ENCODE peak calls at places on chromosomes 12 and 14, in six cellular contexts. M is GM12878, F is HepG2, B is upper lobe of left lung, E is K562, X is A549. L is an unnamed sample.
A peak's percentile ranks its signal among the peaks of the same experiment; 100 is the strongest.

GRCh38 chr12:94686834-94687628 is 36.7 kb upstream of the TMCC3 start:
- ATAC-seq in F (no peak), M (no peak), B (no peak), E (no peak), X (no peak), L (no peak)

GRCh38 chr12:27785882-27786570 is 6.0 kb upstream of the MANSC4 start:
- ATAC-seq in X (no peak), F (no peak), E (no peak), B (no peak), M (peak; percentile 71), L (no peak)

GRCh38 chr14:50011242-50011641 is 105.1 kb downstream of the VCPKMT start:
- ATAC-seq in F (no peak), M (no peak), E (no peak), X (no peak), B (no peak), L (no peak)

GRCh38 chr12:3168775-3169221 is 91.6 kb downstream of the TSPAN9 start:
- ATAC-seq in X (peak; percentile 89), B (no peak), F (no peak), M (peak; percentile 65), E (no peak), L (peak; percentile 60)

GRCh38 chr12:24560867-24561266 is 388.0 kb downstream of the BCAT1 start:
- ATAC-seq in B (peak; percentile 31), M (no peak), F (no peak), X (no peak), E (no peak), L (no peak)

GRCh38 chr12:20174776-20175175 is 193.6 kb upstream of the PDE3A start:
- ATAC-seq in X (no peak), B (peak; percentile 30), M (no peak), F (no peak), E (no peak), L (no peak)

GRCh38 chr14:91980157-91980556 is 32.7 kb upstream of the FBLN5 start:
- ATAC-seq in M (peak; percentile 81), B (no peak), E (no peak), F (no peak), X (peak; percentile 99), L (peak; percentile 84)

GRCh38 chr12:90984114-90984513 is 20.7 kb downstream of the EPYC start:
- ATAC-seq in B (no peak), E (no peak), F (no peak), M (no peak), X (no peak), L (no peak)

GRCh38 chr12:93151079-93151759 is 222.1 kb upstream of the EEA1 start:
- ATAC-seq in E (no peak), F (no peak), B (no peak), X (no peak), M (no peak), L (no peak)

GRCh38 chr12:51906452-51907082 is 737 bp upstream of the ACVRL1 start:
- ATAC-seq in M (no peak), F (no peak), E (peak; percentile 10), B (peak; percentile 6), X (no peak), L (peak; percentile 0)

GRCh38 chr12:89328483-89329030 is 23.7 kb downstream of the DUSP6 start:
- ATAC-seq in M (no peak), X (no peak), E (no peak), B (no peak), F (peak; percentile 46), L (peak; percentile 60)

GRCh38 chr14:23695220-23695999 is 59.2 kb downstream of the DHRS2 start:
- ATAC-seq in B (no peak), X (no peak), F (no peak), E (peak; percentile 63), M (no peak), L (peak; percentile 53)

GRCh38 chr12:22624908-22625646 is at the start of gene ETNK1:
- ATAC-seq in X (peak; percentile 95), E (peak; percentile 91), B (peak; percentile 100), F (peak; percentile 98), M (peak; percentile 94), L (peak; percentile 100)
- TF ChIP-seq EP300 in X (no peak), E (no peak), B (no peak), F (no peak), M (no peak), L (no peak)

DNA sequence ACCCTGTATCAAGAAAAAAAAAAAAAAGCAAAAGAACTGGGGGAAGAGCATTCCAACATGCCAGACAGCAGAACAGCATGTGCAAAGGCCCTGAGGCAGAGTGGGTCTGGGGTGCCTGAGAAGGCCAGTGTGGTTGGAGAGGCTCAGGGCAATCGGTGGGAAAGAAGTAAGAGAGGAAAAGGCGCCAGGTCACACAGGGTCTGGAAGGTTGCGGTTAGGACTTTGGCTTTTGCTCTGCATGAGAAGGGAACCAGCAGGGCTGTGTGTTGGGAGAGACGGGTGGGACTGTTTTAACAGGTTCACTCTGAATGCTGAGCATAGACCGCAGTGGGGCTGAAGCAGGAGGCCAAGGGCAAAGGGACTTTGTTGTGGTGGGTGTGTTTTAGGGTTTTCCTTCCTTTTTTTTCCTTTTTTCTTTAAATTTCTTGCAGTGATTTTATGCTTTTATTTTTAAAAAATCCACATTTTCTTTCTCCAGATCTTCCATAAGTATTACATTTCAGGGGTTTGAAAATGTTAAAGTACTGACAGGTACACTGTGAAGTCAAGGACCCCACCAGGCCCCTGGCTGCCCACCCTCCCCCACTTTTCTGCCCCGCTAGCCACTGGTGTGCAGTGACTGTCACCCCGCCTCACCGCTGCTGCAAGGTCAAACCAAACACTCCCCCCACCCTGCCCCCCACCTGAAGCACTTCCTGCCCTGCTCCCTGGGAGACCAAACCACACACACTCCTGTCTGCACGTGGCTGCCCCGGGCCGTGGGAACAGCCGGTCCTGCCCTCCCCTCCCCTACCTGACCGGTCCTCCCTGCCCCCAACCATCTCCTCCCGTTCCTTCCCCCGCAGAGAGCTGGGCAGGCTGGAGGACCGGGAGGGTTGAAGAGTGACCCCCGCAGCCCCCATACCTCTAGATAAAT is 30.0 kb downstream of the DTX1 start:
- ATAC-seq in X (no peak), F (peak; percentile 72), B (no peak), M (peak; percentile 55), E (no peak), L (no peak)
- H3K27ac ChIP-seq in X (no peak overlapping the region), F (no peak overlapping the region), B (no peak overlapping the region), M (peak overlapping the region; percentile 80), E (no peak overlapping the region), L (no peak overlapping the region)

DNA sequence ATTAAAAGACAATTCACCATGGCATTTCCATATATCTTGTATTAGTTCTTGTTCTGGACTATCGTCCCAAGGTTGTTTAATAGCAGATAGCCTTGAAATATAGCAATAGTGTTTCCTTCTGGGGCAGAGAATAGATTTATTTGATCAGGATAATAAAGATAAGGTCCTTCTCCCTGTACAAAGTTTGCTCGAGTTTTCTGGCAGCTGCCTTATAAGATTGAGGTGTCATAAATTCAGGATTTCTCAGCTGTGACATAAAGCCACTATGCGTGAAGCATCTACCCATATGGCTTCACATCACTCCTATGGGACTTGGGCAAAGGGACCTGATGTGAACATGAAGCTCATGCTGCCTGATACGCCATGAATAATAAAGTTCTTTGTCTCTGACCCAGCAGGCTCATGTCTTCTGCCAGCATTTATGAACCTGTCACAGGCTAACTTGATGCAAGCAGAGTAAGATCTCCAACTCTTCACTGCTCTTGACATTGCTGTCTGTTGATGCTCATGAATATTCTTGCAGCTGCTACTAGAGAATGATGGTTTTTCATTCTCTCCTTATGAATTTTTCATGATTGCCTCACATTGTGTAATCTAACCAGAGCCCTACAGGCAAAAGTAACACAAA is 48.8 kb upstream of the CPNE8 start:
- ATAC-seq in M (no peak), B (no peak), F (no peak), E (no peak), X (no peak), L (no peak)
- TF ChIP-seq EP300 in M (no peak), B (no peak), F (no peak), E (no peak), X (no peak), L (no peak)

GRCh38 chr14:103000291-103000921 is 56.9 kb downstream of the CDC42BPB start:
- ATAC-seq in B (no peak), X (no peak), M (no peak), E (peak; percentile 87), F (no peak), L (no peak)

GRCh38 chr14:103001226-103001625 is 56.1 kb downstream of the CDC42BPB start:
- ATAC-seq in B (no peak), F (no peak), X (no peak), E (no peak), M (no peak), L (no peak)

GRCh38 chr14:102999227-102999895 is 58.0 kb downstream of the CDC42BPB start:
- ATAC-seq in M (no peak), F (no peak), X (no peak), E (no peak), B (no peak), L (no peak)

GRCh38 chr14:102996941-102997340 is 60.4 kb downstream of the CDC42BPB start:
- ATAC-seq in F (no peak), M (no peak), X (no peak), E (no peak), B (no peak), L (no peak)

DNA sequence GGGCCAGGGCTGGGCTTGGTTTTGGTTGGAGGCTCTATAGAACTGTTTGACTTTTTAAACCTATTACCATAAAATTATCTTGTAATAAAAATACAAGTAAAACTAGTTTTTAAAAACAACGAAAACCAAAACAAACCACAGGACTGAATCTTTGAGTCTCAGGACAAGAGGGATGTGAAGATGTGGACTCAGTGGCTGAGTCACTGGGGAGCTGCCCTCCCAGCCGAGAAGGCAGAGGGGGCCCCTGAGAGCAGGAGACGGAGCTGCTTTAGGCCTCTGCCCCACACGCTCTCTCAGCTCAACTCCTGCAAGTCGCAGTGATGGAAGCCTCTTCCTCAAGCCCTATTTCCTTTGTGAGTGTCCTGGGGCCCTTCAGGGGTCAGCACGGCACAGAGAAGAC is 59.0 kb downstream of the CDC42BPB start:
- ATAC-seq in F (no peak), M (no peak), E (no peak), B (no peak), X (no peak), L (no peak)
- H3K27ac ChIP-seq in F (no peak overlapping the region), M (no peak overlapping the region), E (no peak overlapping the region), B (no peak overlapping the region), X (no peak overlapping the region), L (no peak overlapping the region)

GRCh38 chr12:47832263-47832933 is 12.7 kb upstream of the HDAC7 start:
- ATAC-seq in X (no peak), E (no peak), F (no peak), M (peak; percentile 76), B (no peak), L (no peak)

GRCh38 chr12:47828008-47828966 is 8.6 kb upstream of the HDAC7 start:
- ATAC-seq in B (no peak), X (no peak), F (no peak), M (peak; percentile 14), E (peak; percentile 17), L (peak; percentile 54)

GRCh38 chr12:47825239-47825639 is 5.5 kb upstream of the HDAC7 start:
- ATAC-seq in E (no peak), X (no peak), B (peak; percentile 85), M (no peak), F (no peak), L (peak; percentile 37)

GRCh38 chr12:47829584-47829983 is 9.9 kb upstream of the HDAC7 start:
- ATAC-seq in E (peak; percentile 27), B (no peak), F (no peak), M (no peak), X (no peak), L (no peak)

DNA sequence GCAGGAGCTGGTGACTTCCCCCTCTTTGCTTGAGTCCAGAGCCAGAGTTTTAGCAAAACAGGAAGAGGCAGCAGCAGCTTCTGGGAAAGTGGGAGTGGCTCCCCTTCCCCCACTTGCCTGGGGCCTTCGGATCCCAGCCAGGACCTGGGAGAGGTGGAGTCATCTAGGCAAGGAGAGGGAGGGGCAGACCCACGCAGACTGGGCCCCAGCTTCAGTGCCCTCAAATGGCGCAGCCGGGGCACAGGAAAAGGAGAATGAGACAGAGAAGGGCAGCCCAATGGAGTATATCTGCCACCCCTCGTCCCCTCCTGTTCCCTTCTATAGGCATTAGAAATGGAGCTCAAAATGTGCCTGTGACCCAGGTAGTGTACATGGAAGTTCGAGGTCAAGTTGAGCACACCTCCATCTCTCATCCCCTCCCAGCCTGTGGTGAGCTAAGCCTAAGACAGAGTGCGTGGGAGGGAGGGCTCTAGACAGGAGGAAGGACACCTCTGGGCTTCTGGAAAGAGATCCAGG is 9.3 kb upstream of the HDAC7 start:
- ATAC-seq in F (no peak), M (no peak), E (peak; percentile 81), B (peak; percentile 81), X (peak; percentile 57), L (peak; percentile 87)
- TF ChIP-seq EP300 in F (no peak), M (no peak), E (peak; percentile 62), B (no peak), X (no peak), L (no peak)